ENCODE peak calls at places on chromosomes 12 and 14, in six cellular contexts. S, T, A, F, P and E are unnamed samples.

GRCh38 chr12:102522768-102523167 is 42.4 kb upstream of the IGF1 start:
- DNase-seq in P (no peak), F (no peak), T (no peak), A (no peak), S (no peak), E (no peak)

GRCh38 chr12:110224379-110225304 is 56.4 kb upstream of the ATP2A2 start:
- DNase-seq in T (no peak), S (peak; percentile 46), P (no peak), A (peak; percentile 39), F (peak; percentile 77), E (peak; percentile 55)

GRCh38 chr12:50933459-50934124 is 18.8 kb upstream of the HIGD1C start:
- DNase-seq in P (no peak), S (no peak), A (peak; percentile 66), T (no peak), F (no peak), E (no peak)

GRCh38 chr12:132133952-132134652 is 10.0 kb downstream of the DDX51 start:
- DNase-seq in P (no peak), S (no peak), A (peak; percentile 25), F (no peak), T (no peak), E (no peak)

GRCh38 chr14:80213602-80214001 is 2.3 kb upstream of the DIO2 start:
- DNase-seq in S (no peak), T (peak; percentile 49), F (no peak), A (peak; percentile 66), P (no peak), E (peak; percentile 75)

GRCh38 chr14:52033131-52033642 is 35.7 kb downstream of the NID2 start:
- DNase-seq in A (no peak), T (no peak), P (no peak), S (no peak), F (no peak), E (no peak)

GRCh38 chr14:21169587-21169986 is 13.7 kb upstream of the OR5AU1 start:
- DNase-seq in S (no peak), P (no peak), A (no peak), F (no peak), T (no peak), E (no peak)

GRCh38 chr14:70904376-70904775 is 2.9 kb upstream of the PCNX1 start:
- DNase-seq in A (no peak), P (no peak), F (no peak), S (no peak), T (no peak), E (no peak)

GRCh38 chr14:100383727-100384158 is 60.6 kb downstream of the SLC25A47 start:
- DNase-seq in P (no peak), A (peak; percentile 85), S (no peak), F (peak; percentile 74), T (peak; percentile 65), E (peak; percentile 82)

GRCh38 chr12:4943067-4943937 is 33.6 kb downstream of the KCNA1 start:
- DNase-seq in T (no peak), A (no peak), P (no peak), F (no peak), S (no peak), E (no peak)

GRCh38 chr12:19191563-19191962 is 62.0 kb downstream of the PLEKHA5 start:
- DNase-seq in F (no peak), S (no peak), A (no peak), T (no peak), P (no peak), E (no peak)

GRCh38 chr14:55103005-55103640 is 25.9 kb upstream of the LGALS3 start:
- DNase-seq in T (peak; percentile 84), S (peak; percentile 81), P (peak; percentile 88), A (no peak), F (peak; percentile 94), E (peak; percentile 56)

DNA sequence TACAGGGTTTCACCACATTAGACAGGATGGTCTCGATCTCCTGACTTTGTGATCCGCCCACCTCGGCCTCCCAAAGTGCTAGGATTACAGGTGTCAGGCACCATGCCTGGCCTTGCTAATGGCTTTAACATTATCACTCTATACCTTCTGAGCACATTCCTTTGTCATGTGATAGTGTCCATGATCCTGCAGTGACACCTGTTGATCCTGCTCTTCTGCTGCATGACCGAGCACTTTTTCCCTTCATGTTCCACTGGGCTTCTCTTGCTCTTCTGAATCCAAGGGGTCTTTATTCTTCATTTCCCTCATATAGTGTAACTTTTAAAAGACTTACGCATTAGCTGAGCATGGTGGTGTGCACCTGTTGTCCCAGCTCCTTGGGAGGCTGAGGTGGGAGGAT is 11.6 kb downstream of the ZNF268 start:
- DNase-seq in F (no peak), T (no peak), A (no peak), S (no peak), P (no peak), E (no peak)
- H3K9me3 ChIP-seq in F (peaks cover 40% of the 10 kb centered on the region), T (peaks cover 38% of the 10 kb centered on the region), A (peaks cover 10% of the 10 kb centered on the region), S (peaks cover 31% of the 10 kb centered on the region), P (peaks cover 87% of the 10 kb centered on the region), E (peaks cover 64% of the 10 kb centered on the region)

DNA sequence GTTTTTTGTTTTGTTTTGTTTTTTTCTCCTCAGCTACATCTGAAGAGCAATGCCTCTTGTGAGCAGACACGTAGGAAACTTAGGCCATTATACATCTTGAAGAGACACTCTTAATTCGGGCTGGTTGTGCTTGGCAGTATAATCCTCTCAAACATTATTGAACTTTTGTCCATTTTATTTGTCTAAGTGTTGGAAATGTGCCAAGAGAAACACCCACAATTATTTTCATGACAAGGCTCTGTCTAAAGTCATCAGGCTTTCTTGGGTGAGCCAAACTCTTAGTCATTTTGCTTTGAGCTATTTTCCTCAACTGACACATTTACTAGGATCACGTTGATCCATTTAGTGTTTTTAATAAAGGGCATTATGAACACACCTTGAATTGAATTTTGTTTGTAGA is 51.6 kb upstream of the RERGL start:
- DNase-seq in P (no peak), T (no peak), S (peak; percentile 17), F (no peak), A (no peak), E (no peak)
- H3K9me3 ChIP-seq in P (no peaks in the 10 kb centered on the region), T (no peaks in the 10 kb centered on the region), S (no peaks in the 10 kb centered on the region), F (no peaks in the 10 kb centered on the region), A (no peaks in the 10 kb centered on the region), E (no peaks in the 10 kb centered on the region)

DNA sequence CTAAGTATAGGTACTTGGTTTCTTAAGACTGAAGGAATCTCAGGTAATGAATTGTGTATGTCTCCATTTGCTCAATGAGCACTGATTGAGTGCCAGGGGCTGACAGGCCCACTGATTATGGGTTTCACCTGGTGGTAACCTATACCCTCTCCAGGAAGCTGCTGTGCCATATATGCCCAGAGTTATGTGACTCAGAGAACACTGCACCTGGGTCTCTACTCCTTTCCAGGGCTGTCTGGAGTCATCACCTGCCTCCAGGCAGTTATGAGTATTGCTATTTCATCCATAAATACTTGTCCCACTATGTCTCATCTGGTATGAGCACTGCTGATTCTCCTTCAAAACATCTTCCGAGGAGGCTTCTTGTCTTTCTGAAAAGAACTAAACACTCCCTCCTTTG is 692.9 kb downstream of the BCL11B start:
- DNase-seq in A (no peak), P (no peak), F (no peak), S (peak; percentile 95), T (no peak), E (no peak)
- H3K9me3 ChIP-seq in A (no peaks in the 10 kb centered on the region), P (no peaks in the 10 kb centered on the region), F (no peaks in the 10 kb centered on the region), S (no peaks in the 10 kb centered on the region), T (no peaks in the 10 kb centered on the region), E (no peaks in the 10 kb centered on the region)

GRCh38 chr12:32690927-32691326 is 11.8 kb downstream of the DNM1L start:
- DNase-seq in P (no peak), A (no peak), T (no peak), S (no peak), F (no peak), E (no peak)
- H3K9me3 ChIP-seq in P (no peaks in the 10 kb centered on the region), A (no peaks in the 10 kb centered on the region), T (peaks cover 15% of the 10 kb centered on the region), S (no peaks in the 10 kb centered on the region), F (no peaks in the 10 kb centered on the region), E (no peaks in the 10 kb centered on the region)

GRCh38 chr12:128381961-128382360 is 115.0 kb downstream of the TMEM132C start:
- DNase-seq in P (no peak), T (no peak), S (no peak), A (no peak), F (no peak), E (no peak)

GRCh38 chr12:128381537-128381936 is 114.6 kb downstream of the TMEM132C start:
- DNase-seq in P (no peak), F (no peak), T (no peak), S (no peak), A (no peak), E (no peak)

GRCh38 chr12:128387811-128388422 is 120.9 kb downstream of the TMEM132C start:
- DNase-seq in T (peak; percentile 25), F (no peak), P (no peak), A (peak; percentile 24), S (no peak), E (peak; percentile 61)

GRCh38 chr12:128385736-128386135 is 118.8 kb downstream of the TMEM132C start:
- DNase-seq in F (no peak), S (no peak), T (no peak), P (no peak), A (no peak), E (no peak)

GRCh38 chr12:128382946-128383739 is 116.2 kb downstream of the TMEM132C start:
- DNase-seq in F (no peak), T (no peak), A (no peak), P (no peak), S (no peak), E (no peak)
- H3K9me3 ChIP-seq in F (no peaks in the 10 kb centered on the region), T (no peaks in the 10 kb centered on the region), A (no peaks in the 10 kb centered on the region), P (no peaks in the 10 kb centered on the region), S (peaks cover 13% of the 10 kb centered on the region), E (no peaks in the 10 kb centered on the region)

GRCh38 chr14:32824195-32824594 is 114.5 kb upstream of the NPAS3 start:
- DNase-seq in T (no peak), F (no peak), P (no peak), A (no peak), S (no peak), E (no peak)
- H3K9me3 ChIP-seq in T (no peaks in the 10 kb centered on the region), F (no peaks in the 10 kb centered on the region), P (no peaks in the 10 kb centered on the region), A (no peaks in the 10 kb centered on the region), S (no peaks in the 10 kb centered on the region), E (no peaks in the 10 kb centered on the region)

DNA sequence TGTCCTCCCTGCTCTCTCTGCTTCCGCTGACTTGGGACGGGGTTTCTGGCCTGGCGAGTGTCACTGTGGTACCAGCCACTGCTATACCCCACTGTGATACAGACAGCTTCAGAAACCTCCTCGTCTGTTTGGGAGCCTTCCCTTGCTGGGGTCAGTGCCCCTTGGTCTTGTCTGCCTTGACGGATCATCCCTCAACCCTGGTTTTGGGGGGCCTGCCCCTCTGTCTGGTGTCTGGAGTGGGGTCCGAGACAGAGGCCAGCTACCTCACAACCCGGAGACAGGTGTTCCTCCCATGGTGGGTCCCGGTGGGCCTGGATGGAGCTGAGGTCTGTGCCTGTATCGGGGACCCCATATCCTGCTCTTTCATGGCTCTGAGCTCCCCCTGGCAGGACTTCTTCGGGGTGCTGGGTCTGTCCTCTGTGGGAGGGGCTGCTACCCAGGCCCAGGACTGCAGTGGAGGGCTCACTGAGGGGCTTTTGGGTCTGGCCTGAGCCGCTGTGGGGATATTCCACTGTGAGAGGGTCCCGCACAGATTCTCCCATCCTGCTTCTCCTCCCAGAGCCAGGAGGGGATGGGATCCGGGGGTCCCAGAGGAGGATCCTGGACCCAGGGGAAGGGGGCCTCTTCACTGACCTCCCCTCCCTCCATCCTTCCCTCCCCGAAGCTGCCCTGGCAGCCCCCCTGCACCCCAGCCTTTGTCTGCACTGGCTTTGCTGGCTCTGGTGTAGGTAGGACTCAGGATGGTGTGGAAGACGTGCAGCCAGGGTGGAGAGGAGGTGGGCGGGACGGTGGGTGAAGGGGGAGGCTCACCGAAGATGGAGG is 365.5 kb downstream of the TMEM121 start:
- DNase-seq in F (peak; percentile 61), S (no peak), A (peak; percentile 6), T (no peak), P (peak; percentile 52), E (peak; percentile 33)
- H3K9me3 ChIP-seq in F (no peaks in the 10 kb centered on the region), S (peaks cover 10% of the 10 kb centered on the region), A (no peaks in the 10 kb centered on the region), T (no peaks in the 10 kb centered on the region), P (no peaks in the 10 kb centered on the region), E (no peaks in the 10 kb centered on the region)